ENCODE peak calls at places on chromosomes 12 and 14, in six cellular contexts. One of them, this sample, is unnamed.

GRCh38 chr12:82174936-82175335 is 183.3 kb downstream of the CCDC59 start:
- DNase-seq in kidney epithelial cell: no peak
- DNase-seq in lower lobe of right lung: no peak
- DNase-seq in CD8-positive, alpha-beta T cell: no peak
- DNase-seq in neural progenitor cell: peak
- DNase-seq in heart left ventricle: no peak
- DNase-seq in this sample: no peak

GRCh38 chr12:27866382-27867101 is 86.5 kb upstream of the MANSC4 start:
- DNase-seq in kidney epithelial cell: no peak
- DNase-seq in lower lobe of right lung: no peak
- DNase-seq in CD8-positive, alpha-beta T cell: no peak
- DNase-seq in neural progenitor cell: no peak
- DNase-seq in heart left ventricle: no peak
- DNase-seq in this sample: no peak

GRCh38 chr12:108495054-108495453 is 20.0 kb upstream of the FICD start:
- DNase-seq in kidney epithelial cell: no peak
- DNase-seq in lower lobe of right lung: no peak
- DNase-seq in CD8-positive, alpha-beta T cell: no peak
- DNase-seq in neural progenitor cell: peak
- DNase-seq in heart left ventricle: no peak
- DNase-seq in this sample: no peak

GRCh38 chr12:111405856-111406473 is at the start of gene SH2B3:
- DNase-seq in kidney epithelial cell: no peak
- DNase-seq in lower lobe of right lung: no peak
- DNase-seq in CD8-positive, alpha-beta T cell: peak
- DNase-seq in neural progenitor cell: no peak
- DNase-seq in heart left ventricle: no peak
- DNase-seq in this sample: no peak

GRCh38 chr12:75345531-75345930 is 11.1 kb downstream of the GLIPR1L1 start:
- DNase-seq in kidney epithelial cell: no peak
- DNase-seq in lower lobe of right lung: no peak
- DNase-seq in CD8-positive, alpha-beta T cell: no peak
- DNase-seq in neural progenitor cell: no peak
- DNase-seq in heart left ventricle: no peak
- DNase-seq in this sample: no peak

GRCh38 chr12:5293773-5294172 is 138.1 kb upstream of the NTF3 start:
- DNase-seq in kidney epithelial cell: no peak
- DNase-seq in lower lobe of right lung: no peak
- DNase-seq in CD8-positive, alpha-beta T cell: no peak
- DNase-seq in neural progenitor cell: no peak
- DNase-seq in heart left ventricle: no peak
- DNase-seq in this sample: no peak

GRCh38 chr14:61372842-61373555 is 51.6 kb downstream of the PRKCH start:
- DNase-seq in kidney epithelial cell: no peak
- DNase-seq in lower lobe of right lung: no peak
- DNase-seq in CD8-positive, alpha-beta T cell: no peak
- DNase-seq in neural progenitor cell: no peak
- DNase-seq in heart left ventricle: no peak
- DNase-seq in this sample: no peak

GRCh38 chr12:31324845-31325523 is 966 bp downstream of the SINHCAF start:
- DNase-seq in kidney epithelial cell: no peak
- DNase-seq in lower lobe of right lung: peak
- DNase-seq in CD8-positive, alpha-beta T cell: peak
- DNase-seq in neural progenitor cell: peak
- DNase-seq in heart left ventricle: peak
- DNase-seq in this sample: no peak

GRCh38 chr12:121803861-121804416 is at the start of gene SETD1B:
- DNase-seq in kidney epithelial cell: no peak
- DNase-seq in lower lobe of right lung: peak
- DNase-seq in CD8-positive, alpha-beta T cell: peak
- DNase-seq in neural progenitor cell: peak
- DNase-seq in heart left ventricle: peak
- DNase-seq in this sample: no peak

GRCh38 chr12:129258781-129259318 is 405.6 kb downstream of the GLT1D1 start:
- DNase-seq in kidney epithelial cell: no peak
- DNase-seq in lower lobe of right lung: no peak
- DNase-seq in CD8-positive, alpha-beta T cell: no peak
- DNase-seq in neural progenitor cell: no peak
- DNase-seq in heart left ventricle: no peak
- DNase-seq in this sample: no peak

GRCh38 chr12:42981379-42981778 is 391.8 kb upstream of the PRICKLE1 start:
- DNase-seq in kidney epithelial cell: no peak
- DNase-seq in lower lobe of right lung: no peak
- DNase-seq in CD8-positive, alpha-beta T cell: no peak
- DNase-seq in neural progenitor cell: peak
- DNase-seq in heart left ventricle: no peak
- DNase-seq in this sample: no peak

GRCh38 chr12:8065991-8066594 is at the start of gene C3AR1:
- DNase-seq in kidney epithelial cell: peak
- DNase-seq in lower lobe of right lung: no peak
- DNase-seq in CD8-positive, alpha-beta T cell: peak
- DNase-seq in neural progenitor cell: no peak
- DNase-seq in heart left ventricle: no peak
- DNase-seq in this sample: no peak

GRCh38 chr12:113825705-113826104 is 140.4 kb downstream of the RBM19 start:
- DNase-seq in kidney epithelial cell: no peak
- DNase-seq in lower lobe of right lung: no peak
- DNase-seq in CD8-positive, alpha-beta T cell: no peak
- DNase-seq in neural progenitor cell: peak
- DNase-seq in heart left ventricle: no peak
- DNase-seq in this sample: no peak

GRCh38 chr14:102317564-102318248 is 1.8 kb upstream of the ZNF839 start:
- DNase-seq in kidney epithelial cell: no peak
- DNase-seq in lower lobe of right lung: no peak
- DNase-seq in CD8-positive, alpha-beta T cell: no peak
- DNase-seq in neural progenitor cell: peak
- DNase-seq in heart left ventricle: peak
- DNase-seq in this sample: no peak

GRCh38 chr14:50871223-50871622 is 630 bp upstream of the ABHD12B start:
- DNase-seq in kidney epithelial cell: no peak
- DNase-seq in lower lobe of right lung: no peak
- DNase-seq in CD8-positive, alpha-beta T cell: no peak
- DNase-seq in neural progenitor cell: no peak
- DNase-seq in heart left ventricle: no peak
- DNase-seq in this sample: no peak

GRCh38 chr12:57454566-57455373 is at the start of gene INHBE:
- DNase-seq in kidney epithelial cell: peak
- DNase-seq in lower lobe of right lung: no peak
- DNase-seq in CD8-positive, alpha-beta T cell: no peak
- DNase-seq in neural progenitor cell: peak
- DNase-seq in heart left ventricle: no peak
- DNase-seq in this sample: no peak

GRCh38 chr12:57726884-57727757 is 11.4 kb downstream of the AGAP2 start:
- DNase-seq in kidney epithelial cell: no peak
- DNase-seq in lower lobe of right lung: peak
- DNase-seq in CD8-positive, alpha-beta T cell: no peak
- DNase-seq in neural progenitor cell: peak
- DNase-seq in heart left ventricle: peak
- DNase-seq in this sample: no peak

GRCh38 chr14:101870273-101870939 is 94.0 kb upstream of the DYNC1H1 start:
- DNase-seq in kidney epithelial cell: no peak
- DNase-seq in lower lobe of right lung: no peak
- DNase-seq in CD8-positive, alpha-beta T cell: no peak
- DNase-seq in neural progenitor cell: no peak
- DNase-seq in heart left ventricle: no peak
- DNase-seq in this sample: no peak

GRCh38 chr12:43113153-43113552 is 438.9 kb downstream of the ADAMTS20 start:
- DNase-seq in kidney epithelial cell: no peak
- DNase-seq in lower lobe of right lung: no peak
- DNase-seq in CD8-positive, alpha-beta T cell: no peak
- DNase-seq in neural progenitor cell: no peak
- DNase-seq in heart left ventricle: no peak
- DNase-seq in this sample: peak

GRCh38 chr12:31105668-31106067 is 32.0 kb downstream of the DDX11 start:
- DNase-seq in kidney epithelial cell: no peak
- DNase-seq in lower lobe of right lung: no peak
- DNase-seq in CD8-positive, alpha-beta T cell: no peak
- DNase-seq in neural progenitor cell: no peak
- DNase-seq in heart left ventricle: no peak
- DNase-seq in this sample: no peak

GRCh38 chr14:56659964-56660551 is 80.5 kb downstream of the TMEM260 start:
- DNase-seq in kidney epithelial cell: peak
- DNase-seq in lower lobe of right lung: no peak
- DNase-seq in CD8-positive, alpha-beta T cell: no peak
- DNase-seq in neural progenitor cell: peak
- DNase-seq in heart left ventricle: no peak
- DNase-seq in this sample: no peak

GRCh38 chr12:113422929-113423669 is 919 bp downstream of the SDSL start:
- DNase-seq in kidney epithelial cell: no peak
- DNase-seq in lower lobe of right lung: peak
- DNase-seq in CD8-positive, alpha-beta T cell: no peak
- DNase-seq in neural progenitor cell: no peak
- DNase-seq in heart left ventricle: no peak
- DNase-seq in this sample: no peak

GRCh38 chr12:70692681-70693288 is 55.6 kb upstream of the PTPRB start:
- DNase-seq in kidney epithelial cell: no peak
- DNase-seq in lower lobe of right lung: no peak
- DNase-seq in CD8-positive, alpha-beta T cell: no peak
- DNase-seq in neural progenitor cell: peak
- DNase-seq in heart left ventricle: no peak
- DNase-seq in this sample: no peak

DNA sequence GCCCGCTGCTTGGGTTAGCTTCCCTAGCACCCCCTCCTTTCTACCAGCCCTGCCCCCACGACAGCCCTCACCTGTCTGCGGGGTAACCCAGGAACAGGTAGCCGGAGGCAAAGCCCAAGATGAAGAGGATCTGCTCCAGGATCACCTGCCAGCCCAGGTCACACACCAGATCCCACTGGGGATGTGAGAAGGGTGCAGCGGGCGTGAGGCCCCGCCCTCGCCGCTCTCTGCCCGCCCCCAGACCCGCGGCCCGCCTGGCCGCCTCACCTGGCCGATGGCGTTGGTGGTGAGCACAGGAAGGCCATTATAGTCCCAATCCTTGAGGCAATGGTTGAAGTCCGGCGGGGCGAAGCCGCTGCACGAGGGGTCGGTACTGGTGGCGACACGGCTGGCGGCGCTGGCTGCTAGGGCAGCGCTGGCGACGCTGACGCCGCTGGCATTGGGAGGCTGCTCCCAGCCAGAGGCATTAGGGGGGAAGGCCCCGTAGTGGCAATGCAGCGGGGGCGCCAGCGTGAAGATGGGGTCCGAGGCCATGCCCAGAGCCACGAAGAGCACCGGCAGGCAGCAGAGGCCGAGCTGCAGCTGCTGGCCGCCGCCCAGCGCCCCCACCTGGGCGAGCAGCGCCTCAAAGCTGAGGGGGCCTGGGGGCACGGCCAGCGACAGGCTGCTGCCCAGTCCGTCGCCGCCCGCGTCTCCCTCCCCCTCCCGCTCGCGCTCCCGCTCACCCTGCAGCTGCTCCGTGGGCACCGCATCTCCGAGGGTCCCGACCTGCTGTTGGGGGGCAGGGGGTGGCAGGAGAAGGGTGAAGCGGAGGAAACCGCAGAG is 794 bp downstream of the SLC22A17 start:
- DNase-seq in kidney epithelial cell: no peak
- DNase-seq in lower lobe of right lung: no peak
- DNase-seq in CD8-positive, alpha-beta T cell: no peak
- DNase-seq in neural progenitor cell: peak
- DNase-seq in heart left ventricle: no peak
- DNase-seq in this sample: no peak
- H3K4me3 ChIP-seq in kidney epithelial cell: peak
- H3K4me3 ChIP-seq in lower lobe of right lung: peak
- H3K4me3 ChIP-seq in CD8-positive, alpha-beta T cell: peak
- H3K4me3 ChIP-seq in neural progenitor cell: peak
- H3K4me3 ChIP-seq in heart left ventricle: peak
- H3K4me3 ChIP-seq in this sample: peak

DNA sequence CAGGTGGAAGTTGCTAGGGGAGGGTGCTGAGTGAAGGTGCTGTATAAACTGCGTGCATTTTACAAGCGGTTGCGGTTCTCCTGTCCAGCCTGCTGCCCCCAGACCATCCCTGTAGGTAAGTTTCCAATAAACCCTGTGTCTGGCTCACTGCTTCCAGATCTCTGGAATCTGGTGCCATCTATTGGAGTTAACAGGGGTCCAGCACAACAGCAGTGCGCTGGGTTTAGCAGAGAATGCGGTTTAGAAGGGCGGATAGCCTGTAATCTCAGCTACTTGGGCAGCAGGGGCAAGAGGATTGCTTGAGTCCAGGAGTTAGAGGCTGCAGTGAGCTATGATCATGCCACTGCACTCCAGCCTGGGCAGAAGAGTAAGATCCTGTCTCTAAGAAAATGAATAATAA is 4.9 kb downstream of the AACS start:
- DNase-seq in kidney epithelial cell: no peak
- DNase-seq in lower lobe of right lung: no peak
- DNase-seq in CD8-positive, alpha-beta T cell: no peak
- DNase-seq in neural progenitor cell: peak
- DNase-seq in heart left ventricle: no peak
- DNase-seq in this sample: no peak
- H3K4me3 ChIP-seq in kidney epithelial cell: no peak
- H3K4me3 ChIP-seq in lower lobe of right lung: no peak
- H3K4me3 ChIP-seq in CD8-positive, alpha-beta T cell: no peak
- H3K4me3 ChIP-seq in neural progenitor cell: no peak
- H3K4me3 ChIP-seq in heart left ventricle: no peak
- H3K4me3 ChIP-seq in this sample: no peak

GRCh38 chr12:13534242-13534641 is 337.7 kb downstream of the EMP1 start:
- DNase-seq in kidney epithelial cell: no peak
- DNase-seq in lower lobe of right lung: no peak
- DNase-seq in CD8-positive, alpha-beta T cell: no peak
- DNase-seq in neural progenitor cell: peak
- DNase-seq in heart left ventricle: no peak
- DNase-seq in this sample: no peak
- H3K4me3 ChIP-seq in kidney epithelial cell: no peak
- H3K4me3 ChIP-seq in lower lobe of right lung: peak
- H3K4me3 ChIP-seq in CD8-positive, alpha-beta T cell: no peak
- H3K4me3 ChIP-seq in neural progenitor cell: no peak
- H3K4me3 ChIP-seq in heart left ventricle: no peak
- H3K4me3 ChIP-seq in this sample: peak

GRCh38 chr12:14959126-14959440 is 2.3 kb downstream of the ARHGDIB start:
- DNase-seq in kidney epithelial cell: no peak
- DNase-seq in lower lobe of right lung: no peak
- DNase-seq in CD8-positive, alpha-beta T cell: peak
- DNase-seq in neural progenitor cell: no peak
- DNase-seq in heart left ventricle: no peak
- DNase-seq in this sample: no peak

GRCh38 chr12:14959463-14959862 is 1.9 kb downstream of the ARHGDIB start:
- DNase-seq in kidney epithelial cell: no peak
- DNase-seq in lower lobe of right lung: no peak
- DNase-seq in CD8-positive, alpha-beta T cell: no peak
- DNase-seq in neural progenitor cell: no peak
- DNase-seq in heart left ventricle: no peak
- DNase-seq in this sample: no peak

GRCh38 chr12:14958361-14959125 is 2.9 kb downstream of the ARHGDIB start:
- DNase-seq in kidney epithelial cell: no peak
- DNase-seq in lower lobe of right lung: no peak
- DNase-seq in CD8-positive, alpha-beta T cell: peak
- DNase-seq in neural progenitor cell: no peak
- DNase-seq in heart left ventricle: no peak
- DNase-seq in this sample: no peak

GRCh38 chr12:14960548-14961465 is 594 bp downstream of the ARHGDIB start:
- DNase-seq in kidney epithelial cell: no peak
- DNase-seq in lower lobe of right lung: no peak
- DNase-seq in CD8-positive, alpha-beta T cell: peak
- DNase-seq in neural progenitor cell: no peak
- DNase-seq in heart left ventricle: peak
- DNase-seq in this sample: no peak

DNA sequence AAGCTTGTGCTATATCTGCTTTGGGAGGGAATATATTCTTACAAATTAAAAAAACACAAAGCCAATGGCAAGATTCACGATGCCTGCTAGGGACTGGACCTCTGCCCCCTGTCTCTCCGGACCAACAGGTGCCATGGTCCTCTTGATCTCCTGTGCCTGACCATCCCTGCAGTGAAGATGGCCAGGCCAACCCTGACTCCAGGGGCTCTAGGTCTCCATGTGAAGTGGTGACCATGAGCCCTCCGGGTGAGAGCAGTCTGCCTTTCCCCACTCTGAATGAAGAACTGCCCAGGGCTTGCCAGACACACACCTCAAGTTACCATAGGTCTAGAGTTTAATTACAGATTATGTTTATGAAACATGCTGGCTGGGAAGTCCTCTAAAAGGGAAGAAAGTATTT is 1.5 kb downstream of the ARHGDIB start:
- DNase-seq in kidney epithelial cell: no peak
- DNase-seq in lower lobe of right lung: no peak
- DNase-seq in CD8-positive, alpha-beta T cell: no peak
- DNase-seq in neural progenitor cell: no peak
- DNase-seq in heart left ventricle: no peak
- DNase-seq in this sample: no peak
- H3K4me3 ChIP-seq in kidney epithelial cell: no peak
- H3K4me3 ChIP-seq in lower lobe of right lung: peak
- H3K4me3 ChIP-seq in CD8-positive, alpha-beta T cell: peak
- H3K4me3 ChIP-seq in neural progenitor cell: no peak
- H3K4me3 ChIP-seq in heart left ventricle: no peak
- H3K4me3 ChIP-seq in this sample: no peak

This sample was measured in epithelial cell of proximal tubule.